ENCODE peak calls at places on chromosome 12, in six cellular contexts. S, O, Y, P, C and B are unnamed samples.

GRCh38 chr12:120358412-120359158 is 10.4 kb downstream of the MSI1 start:
- DNase-seq in S (no peak), O (no peak), Y (no peak), P (no peak), C (no peak), B (no peak)

GRCh38 chr12:38892090-38892786 is 13.2 kb downstream of the CPNE8 start:
- DNase-seq in S (no peak), O (no peak), Y (no peak), P (no peak), C (no peak), B (no peak)

GRCh38 chr12:46887870-46888269 is 62.1 kb upstream of the SLC38A4 start:
- DNase-seq in S (no peak), O (no peak), Y (no peak), P (no peak), C (no peak), B (no peak)

GRCh38 chr12:119179335-119180021 is 747 bp downstream of the HSPB8 start:
- DNase-seq in S (no peak), O (no peak), Y (no peak), P (no peak), C (no peak), B (peak)

GRCh38 chr12:115338566-115339294 is 654.8 kb upstream of the TBX3 start:
- DNase-seq in S (peak), O (no peak), Y (no peak), P (peak), C (no peak), B (peak)

GRCh38 chr12:78863482-78864427 is 819 bp upstream of the SYT1 start:
- DNase-seq in S (no peak), O (peak), Y (peak), P (peak), C (no peak), B (peak)

GRCh38 chr12:94898388-94898787 is 105.1 kb downstream of the NDUFA12 start:
- DNase-seq in S (no peak), O (no peak), Y (no peak), P (no peak), C (no peak), B (no peak)

GRCh38 chr12:88691811-88692210 is 111.5 kb upstream of the KITLG start:
- DNase-seq in S (no peak), O (no peak), Y (no peak), P (no peak), C (no peak), B (no peak)

GRCh38 chr12:4269279-4269991 is 4.1 kb upstream of the CCND2 start:
- DNase-seq in S (no peak), O (no peak), Y (peak), P (no peak), C (peak), B (peak)